ENCODE peak calls at places on chromosomes 6 and 20, in seven cellular contexts. P is activated T-helper 1 cell treated with anti-CD3 and anti-CD28 coated beads, Interleukin-2, amount 50 U/mL, for 16 hours; Y is astrocyte of the cerebellum; D is HuH-7.5; F is AG08396; W is SJSA1; X is left colon. M is an unnamed sample.

GRCh38 chr20:44586289-44586911 is 4.0 kb downstream of the PKIG start:
- DNase-seq in P (no peak), Y (no peak), D (no peak), F (no peak), W (no peak), X (no peak), M (no peak)

GRCh38 chr20:14355791-14356190 is 18.4 kb upstream of the FLRT3 start:
- DNase-seq in P (no peak), Y (no peak), D (no peak), F (no peak), W (no peak), X (no peak), M (no peak)

GRCh38 chr6:152459245-152459644 is 177.9 kb downstream of the SYNE1 start:
- DNase-seq in P (no peak), Y (no peak), D (no peak), F (no peak), W (no peak), X (no peak), M (no peak)

GRCh38 chr6:80771941-80772340 is 665.5 kb downstream of the BCKDHB start:
- DNase-seq in P (no peak), Y (peak; percentile 31), D (no peak), F (peak; percentile 15), W (no peak), X (no peak), M (peak; percentile 19)

GRCh38 chr6:156164701-156165454 is 612.3 kb upstream of the ARID1B start:
- DNase-seq in P (no peak), Y (no peak), D (no peak), F (no peak), W (no peak), X (no peak), M (no peak)

GRCh38 chr6:35161776-35162607 is 20.9 kb upstream of the TCP11 start:
- DNase-seq in P (no peak), Y (no peak), D (no peak), F (no peak), W (peak; percentile 3), X (no peak), M (no peak)

GRCh38 chr20:40771848-40772247 is 82.8 kb upstream of the MAFB start:
- DNase-seq in P (no peak), Y (no peak), D (no peak), F (no peak), W (no peak), X (no peak), M (no peak)

GRCh38 chr20:44780226-44780625 is 30.1 kb downstream of the RIMS4 start:
- DNase-seq in P (no peak), Y (peak; percentile 40), D (peak; percentile 48), F (peak; percentile 63), W (no peak), X (no peak), M (peak; percentile 79)

GRCh38 chr6:54856137-54856536 is 9.6 kb downstream of the FAM83B start:
- DNase-seq in P (no peak), Y (no peak), D (no peak), F (no peak), W (no peak), X (peak; percentile 79), M (no peak)

GRCh38 chr6:170101281-170102035 is 189.4 kb downstream of the DLL1 start:
- DNase-seq in P (no peak), Y (no peak), D (no peak), F (no peak), W (peak; percentile 30), X (no peak), M (no peak)

GRCh38 chr20:25239387-25240370 is 8.2 kb upstream of the PYGB start:
- DNase-seq in P (no peak), Y (no peak), D (no peak), F (no peak), W (no peak), X (no peak), M (no peak)

GRCh38 chr6:119110601-119111548 is 32.4 kb upstream of the FAM184A start:
- DNase-seq in P (no peak), Y (peak; percentile 43), D (no peak), F (peak; percentile 51), W (no peak), X (no peak), M (peak; percentile 58)

GRCh38 chr20:54266844-54267243 is 59.0 kb downstream of the PFDN4 start:
- DNase-seq in P (no peak), Y (no peak), D (no peak), F (no peak), W (no peak), X (no peak), M (no peak)

GRCh38 chr6:81075974-81076373 is 676.5 kb downstream of the TENT5A start:
- DNase-seq in P (no peak), Y (peak; percentile 8), D (no peak), F (peak; percentile 8), W (no peak), X (no peak), M (no peak)

GRCh38 chr6:16766043-16766521 is 4.8 kb upstream of the ATXN1 start:
- DNase-seq in P (peak; percentile 5), Y (no peak), D (no peak), F (peak; percentile 56), W (peak; percentile 93), X (no peak), M (peak; percentile 60)

GRCh38 chr6:22575190-22575589 is 5.8 kb downstream of the HDGFL1 start:
- DNase-seq in P (no peak), Y (no peak), D (no peak), F (peak; percentile 45), W (no peak), X (no peak), M (peak; percentile 23)

GRCh38 chr6:37641546-37641945 is 56.1 kb downstream of the MDGA1 start:
- DNase-seq in P (no peak), Y (no peak), D (no peak), F (no peak), W (no peak), X (no peak), M (no peak)

GRCh38 chr6:128118401-128118800 is 217.5 kb upstream of the THEMIS start:
- DNase-seq in P (no peak), Y (peak; percentile 87), D (no peak), F (no peak), W (no peak), X (no peak), M (no peak)

GRCh38 chr6:131042664-131043063 is 20.4 kb downstream of the EPB41L2 start:
- DNase-seq in P (no peak), Y (no peak), D (no peak), F (no peak), W (no peak), X (no peak), M (peak; percentile 52)

GRCh38 chr6:3801960-3802359 is 47.2 kb upstream of the FAM50B start:
- DNase-seq in P (no peak), Y (no peak), D (no peak), F (no peak), W (no peak), X (no peak), M (no peak)

GRCh38 chr20:63509088-63509564 is 10.2 kb upstream of the EEF1A2 start:
- DNase-seq in P (no peak), Y (no peak), D (no peak), F (no peak), W (peak; percentile 82), X (no peak), M (no peak)